ENCODE peak calls at places on chromosomes 4 and X, in ten cellular contexts. X, I, P, K, L, O, F, N, H and Q are unnamed samples.

GRCh38 chr4:25180524-25181131 is 20.4 kb upstream of the SEPSECS start:
- DNase-seq in X (no peak), O (peak; percentile 59), K (no peak), N (no peak), I (peak; percentile 49), H (peak; percentile 21), F (peak; percentile 39), L (peak; percentile 83), P (no peak), Q (no peak)

GRCh38 chr4:113901994-113902787 is 77.3 kb downstream of the ARSJ start:
- DNase-seq in F (peak; percentile 86), N (no peak), K (peak; percentile 46), P (no peak), X (peak; percentile 78), L (no peak), H (no peak), I (no peak), O (peak; percentile 96), Q (peak; percentile 97)

GRCh38 chrX:112746812-112747630 is 67.3 kb upstream of the LHFPL1 start:
- DNase-seq in K (no peak), N (no peak), H (no peak), P (no peak), O (no peak), F (no peak), I (peak; percentile 22), L (no peak), X (no peak), Q (no peak)

GRCh38 chr4:182578402-182578801 is 335.2 kb downstream of the TENM3 start:
- DNase-seq in O (no peak), P (no peak), X (no peak), K (no peak), L (no peak), N (no peak), F (no peak), H (no peak), I (peak; percentile 24), Q (no peak)

GRCh38 chrX:8748855-8749254 is 16.9 kb upstream of the ANOS1 start:
- DNase-seq in K (no peak), N (no peak), F (no peak), H (no peak), X (no peak), P (peak; percentile 12), L (peak; percentile 37), O (peak; percentile 9), I (peak; percentile 52), Q (no peak)

GRCh38 chr4:6607368-6608050 is 32.5 kb downstream of the MAN2B2 start:
- DNase-seq in N (no peak), X (no peak), L (no peak), K (no peak), P (no peak), H (no peak), I (no peak), O (no peak), F (no peak), Q (no peak)

GRCh38 chr4:184347251-184348239 is 126.8 kb downstream of the IRF2 start:
- DNase-seq in O (no peak), P (no peak), I (peak; percentile 27), F (peak; percentile 80), L (peak; percentile 98), K (no peak), H (peak; percentile 62), X (peak; percentile 87), N (no peak), Q (no peak)

GRCh38 chrX:15619053-15619772 is 18.5 kb upstream of the ACE2 start:
- DNase-seq in X (no peak), F (no peak), O (peak; percentile 41), I (no peak), H (no peak), L (no peak), P (no peak), K (no peak), N (no peak), Q (no peak)

GRCh38 chr4:42578187-42578586 is 78.7 kb downstream of the ATP8A1 start:
- DNase-seq in K (no peak), L (no peak), I (no peak), O (no peak), X (no peak), N (no peak), H (no peak), P (no peak), F (no peak), Q (no peak)

GRCh38 chr4:144575181-144575580 is 70.8 kb upstream of the HHIP start:
- DNase-seq in I (peak; percentile 9), N (peak; percentile 12), P (peak; percentile 26), F (no peak), H (no peak), X (no peak), L (peak; percentile 13), O (no peak), K (no peak), Q (no peak)

GRCh38 chr4:141020801-141021261 is 112.4 kb downstream of the RNF150 start:
- DNase-seq in K (no peak), P (no peak), X (no peak), O (no peak), H (no peak), N (no peak), F (no peak), I (no peak), L (no peak), Q (no peak)

GRCh38 chr4:95627709-95628108 is 78.9 kb upstream of the UNC5C start:
- DNase-seq in O (no peak), L (no peak), F (no peak), P (no peak), H (no peak), X (no peak), N (no peak), I (no peak), K (no peak), Q (no peak)

GRCh38 chr4:89344571-89344970 is 37.0 kb upstream of the GPRIN3 start:
- DNase-seq in O (no peak), L (no peak), N (no peak), P (no peak), I (no peak), K (no peak), H (no peak), F (no peak), X (no peak), Q (no peak)

GRCh38 chr4:96525901-96526300 is 686.0 kb downstream of the PDHA2 start:
- DNase-seq in O (no peak), I (no peak), P (no peak), H (no peak), L (no peak), N (no peak), X (no peak), K (no peak), F (no peak), Q (no peak)

GRCh38 chr4:83753260-83753659 is 217.4 kb downstream of the GPAT3 start:
- DNase-seq in F (no peak), K (no peak), P (no peak), H (no peak), N (no peak), O (no peak), I (no peak), X (no peak), L (no peak), Q (no peak)

GRCh38 chr4:157978680-157979361 is 194.0 kb downstream of the GASK1B start:
- DNase-seq in N (peak; percentile 56), F (peak; percentile 26), L (peak; percentile 84), I (peak; percentile 65), K (no peak), H (peak; percentile 67), O (peak; percentile 58), P (peak; percentile 90), X (no peak), Q (no peak)

GRCh38 chrX:3711331-3711917 is 2.0 kb downstream of the PRKX start:
- DNase-seq in N (no peak), X (peak; percentile 83), L (peak; percentile 19), H (no peak), O (no peak), I (no peak), F (no peak), K (no peak), P (no peak), Q (no peak)

GRCh38 chr4:125303058-125303457 is 11.7 kb upstream of the FAT4 start:
- DNase-seq in X (no peak), L (no peak), F (no peak), P (no peak), K (no peak), I (peak; percentile 11), H (no peak), N (no peak), O (no peak), Q (no peak)

GRCh38 chrX:29617276-29617675 is 598.1 kb upstream of the MAGEB2 start:
- DNase-seq in X (no peak), I (peak; percentile 7), F (no peak), L (no peak), H (no peak), N (no peak), O (no peak), P (no peak), K (no peak), Q (no peak)

GRCh38 chr4:76723916-76724315 is 174.0 kb downstream of the SOWAHB start:
- DNase-seq in I (peak; percentile 79), F (no peak), P (no peak), L (peak; percentile 4), X (no peak), O (peak; percentile 63), K (no peak), N (no peak), H (peak; percentile 21), Q (no peak)

GRCh38 chr4:76624271-76624681 is 189.2 kb downstream of the SHROOM3 start:
- DNase-seq in L (no peak), K (no peak), H (peak; percentile 26), P (peak; percentile 6), F (no peak), N (no peak), X (no peak), I (peak; percentile 69), O (no peak), Q (no peak)

GRCh38 chr4:152102184-152103000 is 341.6 kb upstream of the GATB start:
- DNase-seq in N (no peak), H (no peak), L (no peak), O (peak; percentile 26), F (no peak), P (no peak), I (peak; percentile 24), X (no peak), K (no peak), Q (no peak)

GRCh38 chr4:174284181-174284886 is 623 bp downstream of the CEP44 start:
- DNase-seq in K (no peak), F (no peak), P (no peak), I (peak; percentile 61), X (no peak), N (no peak), L (peak; percentile 48), H (no peak), O (peak; percentile 69), Q (no peak)

GRCh38 chr4:85457752-85458467 is 17.0 kb upstream of the ARHGAP24 start:
- DNase-seq in P (no peak), F (no peak), N (no peak), O (no peak), H (no peak), I (no peak), K (no peak), X (no peak), L (no peak), Q (no peak)

GRCh38 chr4:115453416-115453815 is 340.0 kb upstream of the NDST4 start:
- DNase-seq in P (no peak), F (no peak), H (no peak), N (no peak), O (no peak), X (no peak), K (no peak), L (no peak), I (no peak), Q (no peak)

GRCh38 chr4:177251237-177251636 is 58.4 kb upstream of the NEIL3 start:
- DNase-seq in K (no peak), X (no peak), P (no peak), O (no peak), L (no peak), I (no peak), H (no peak), F (no peak), N (no peak), Q (no peak)

GRCh38 chr4:165991325-165992180 is 118.5 kb downstream of the TLL1 start:
- DNase-seq in K (no peak), X (no peak), O (no peak), L (no peak), H (no peak), N (no peak), F (no peak), P (no peak), I (peak; percentile 5), Q (no peak)

GRCh38 chr4:5808081-5808741 is 84.7 kb downstream of the CRMP1 start:
- DNase-seq in O (no peak), I (no peak), H (no peak), P (no peak), N (no peak), F (no peak), K (no peak), L (peak; percentile 12), X (peak; percentile 67), Q (no peak)